ENCODE peak calls at places on chromosome 14, in eight cellular contexts. L is aorta; U is NCI-H1092 treated with DMSO at 0.1 percent for 48 hours; S is NCI-H524; R is fibroblast of pulmonary artery; X is neural crest cell; K is HT-29; Z is activated effector memory CD4-positive, alpha-beta T cell treated with anti-CD3 and anti-CD28 coated beads, Interleukin-2, amount 50 U/mL, for 16 hours. A is an unnamed sample.

GRCh38 chr14:34051966-34052657 is 101.2 kb upstream of the EGLN3 start:
- DNase-seq in L (no peak), U (no peak), S (no peak), R (peak; percentile 71), X (no peak), K (peak; percentile 85), Z (no peak), A (peak; percentile 96)

GRCh38 chr14:77212933-77213656 is 31.5 kb downstream of the TMEM63C start:
- DNase-seq in L (no peak), U (peak; percentile 78), S (peak; percentile 75), R (peak; percentile 26), X (peak; percentile 49), K (peak; percentile 65), Z (peak; percentile 68), A (peak; percentile 42)

GRCh38 chr14:96053600-96054381 is 14.6 kb downstream of the C14orf132 start:
- DNase-seq in L (peak; percentile 92), U (no peak), S (peak; percentile 92), R (peak; percentile 91), X (no peak), K (no peak), Z (no peak), A (no peak)

GRCh38 chr14:76977793-76978730 is 50.4 kb downstream of the IRF2BPL start:
- DNase-seq in L (peak; percentile 84), U (no peak), S (no peak), R (peak; percentile 88), X (no peak), K (no peak), Z (peak; percentile 95), A (no peak)

GRCh38 chr14:77148510-77149231 is 7.1 kb upstream of the ZDHHC22 start:
- DNase-seq in L (no peak), U (peak; percentile 43), S (peak; percentile 90), R (peak; percentile 6), X (no peak), K (no peak), Z (no peak), A (no peak)

GRCh38 chr14:57961793-57962075 is 95.8 kb upstream of the SLC35F4 start:
- DNase-seq in L (no peak), U (no peak), S (no peak), R (no peak), X (no peak), K (no peak), Z (no peak), A (no peak)

GRCh38 chr14:100530270-100531072 is 56.7 kb downstream of the BEGAIN start:
- DNase-seq in L (peak; percentile 38), U (no peak), S (no peak), R (no peak), X (no peak), K (no peak), Z (no peak), A (no peak)

GRCh38 chr14:81192594-81192993 is 28.2 kb downstream of the GTF2A1 start:
- DNase-seq in L (no peak), U (no peak), S (no peak), R (no peak), X (no peak), K (no peak), Z (no peak), A (no peak)

GRCh38 chr14:36556811-36557433 is 25.5 kb downstream of the NKX2-8 start:
- DNase-seq in L (no peak), U (peak; percentile 29), S (peak; percentile 65), R (peak; percentile 21), X (peak; percentile 20), K (peak; percentile 28), Z (no peak), A (peak; percentile 12)

GRCh38 chr14:24365600-24366374 is 2.2 kb upstream of the NFATC4 start:
- DNase-seq in L (peak; percentile 95), U (peak; percentile 88), S (peak; percentile 98), R (peak; percentile 97), X (peak; percentile 78), K (peak; percentile 88), Z (peak; percentile 86), A (peak; percentile 81)

GRCh38 chr14:32327255-32327961 is 1.7 kb upstream of the AKAP6 start:
- DNase-seq in L (no peak), U (no peak), S (peak; percentile 17), R (no peak), X (no peak), K (no peak), Z (no peak), A (no peak)

GRCh38 chr14:101716077-101716950 is 45.2 kb upstream of the PPP2R5C start:
- DNase-seq in L (no peak), U (no peak), S (no peak), R (no peak), X (no peak), K (no peak), Z (no peak), A (no peak)

GRCh38 chr14:61934385-61934784 is 172.2 kb downstream of the SNAPC1 start:
- DNase-seq in L (no peak), U (no peak), S (no peak), R (peak; percentile 57), X (no peak), K (no peak), Z (no peak), A (no peak)

GRCh38 chr14:61992139-61992538 is 229.9 kb downstream of the SNAPC1 start:
- DNase-seq in L (no peak), U (no peak), S (no peak), R (no peak), X (no peak), K (no peak), Z (no peak), A (peak; percentile 4)

GRCh38 chr14:53325176-53325806 is 172.2 kb upstream of the DDHD1 start:
- DNase-seq in L (no peak), U (peak; percentile 26), S (peak; percentile 51), R (peak; percentile 35), X (no peak), K (no peak), Z (no peak), A (no peak)

GRCh38 chr14:21104448-21105060 is 3.7 kb downstream of the TMEM253 start:
- DNase-seq in L (peak; percentile 88), U (peak; percentile 86), S (peak; percentile 95), R (peak; percentile 85), X (peak; percentile 64), K (peak; percentile 71), Z (peak; percentile 89), A (peak; percentile 89)

GRCh38 chr14:56715938-56716337 is 94.3 kb downstream of the OTX2 start:
- DNase-seq in L (no peak), U (no peak), S (peak; percentile 59), R (no peak), X (no peak), K (no peak), Z (no peak), A (no peak)

GRCh38 chr14:98984719-98985041 is 287.3 kb downstream of the BCL11B start:
- DNase-seq in L (no peak), U (no peak), S (no peak), R (no peak), X (no peak), K (no peak), Z (peak; percentile 90), A (peak; percentile 64)

GRCh38 chr14:66645716-66646115 is 137.8 kb downstream of the GPHN start:
- DNase-seq in L (no peak), U (no peak), S (no peak), R (peak; percentile 49), X (no peak), K (no peak), Z (no peak), A (no peak)

GRCh38 chr14:104688755-104689619 is at the start of gene INF2:
- DNase-seq in L (no peak), U (peak; percentile 69), S (peak; percentile 71), R (peak; percentile 45), X (no peak), K (peak; percentile 70), Z (peak; percentile 82), A (peak; percentile 78)

GRCh38 chr14:51716610-51717009 is 64.9 kb downstream of the FRMD6 start:
- DNase-seq in L (no peak), U (no peak), S (no peak), R (peak; percentile 14), X (no peak), K (no peak), Z (no peak), A (no peak)

GRCh38 chr14:103905861-103906456 is 22.3 kb upstream of the TDRD9 start:
- DNase-seq in L (no peak), U (no peak), S (peak; percentile 39), R (no peak), X (no peak), K (no peak), Z (no peak), A (no peak)

GRCh38 chr14:75824328-75824727 is 157.5 kb downstream of the TGFB3 start:
- DNase-seq in L (no peak), U (no peak), S (peak; percentile 35), R (no peak), X (no peak), K (no peak), Z (no peak), A (no peak)

GRCh38 chr14:94562941-94563883 is 2.0 kb downstream of the SERPINA4 start:
- DNase-seq in L (no peak), U (no peak), S (no peak), R (no peak), X (no peak), K (no peak), Z (no peak), A (no peak)

GRCh38 chr14:87133073-87133815 is 859.7 kb downstream of the GALC start:
- DNase-seq in L (no peak), U (no peak), S (no peak), R (peak; percentile 41), X (no peak), K (no peak), Z (no peak), A (no peak)

GRCh38 chr14:78157855-78158436 is 12.2 kb upstream of the NRXN3 start:
- DNase-seq in L (no peak), U (no peak), S (no peak), R (peak; percentile 14), X (peak; percentile 40), K (peak; percentile 3), Z (no peak), A (no peak)

GRCh38 chr14:61569783-61570182 is 125.5 kb upstream of the HIF1A start:
- DNase-seq in L (no peak), U (no peak), S (no peak), R (peak; percentile 99), X (no peak), K (no peak), Z (no peak), A (no peak)

GRCh38 chr14:95133282-95133681 is 24.0 kb downstream of the DICER1 start:
- DNase-seq in L (no peak), U (no peak), S (no peak), R (peak; percentile 53), X (peak; percentile 26), K (no peak), Z (no peak), A (no peak)

GRCh38 chr14:30564235-30564867 is 5.4 kb downstream of the G2E3 start:
- DNase-seq in L (no peak), U (no peak), S (no peak), R (no peak), X (no peak), K (no peak), Z (no peak), A (no peak)

GRCh38 chr14:104787736-104788532 is 7.6 kb downstream of the AKT1 start:
- DNase-seq in L (no peak), U (peak; percentile 93), S (peak; percentile 99), R (no peak), X (no peak), K (no peak), Z (no peak), A (no peak)

A was measured in small intestine.